ENCODE peak calls at places on chromosomes 11 and 22, in four cellular contexts. H is stimulated activated CD8-positive, alpha-beta memory T cell treated with anti-CD3 and anti-CD28 coated beads, Interleukin-2, amount 100 ng/mL, for 48 hours; B is activated naive CD4-positive, alpha-beta T cell; Q is activated CD8-positive, alpha-beta memory T cell treated with anti-CD3 and anti-CD28 coated beads, Interleukin-2, amount 10 ng/mL, durations not matched to agents 7 days and 5 days. K is an unnamed sample.

GRCh38 chr11:133663135-133663534 is 130.8 kb upstream of the OPCML start:
- DNase-seq in H (no peak), B (no peak), Q (no peak), K (no peak)

GRCh38 chr11:126246636-126247035 is 22.1 kb downstream of the SRPRA start:
- DNase-seq in H (no peak), B (no peak), Q (no peak), K (no peak)

GRCh38 chr11:2774173-2775082 is 74.6 kb upstream of the KCNQ1OT1 start:
- DNase-seq in H (no peak), B (no peak), Q (peak), K (no peak)

GRCh38 chr22:49353185-49353584 is 474.5 kb downstream of the BRD1 start:
- DNase-seq in H (no peak), B (no peak), Q (no peak), K (no peak)

GRCh38 chr11:22244986-22245592 is 52.2 kb downstream of the ANO5 start:
- DNase-seq in H (no peak), B (no peak), Q (peak), K (no peak)

GRCh38 chr11:43376594-43376993 is 17.9 kb downstream of the TTC17 start:
- DNase-seq in H (no peak), B (no peak), Q (no peak), K (no peak)

GRCh38 chr11:2762451-2762850 is 62.7 kb upstream of the KCNQ1OT1 start:
- DNase-seq in H (no peak), B (no peak), Q (peak), K (no peak)

GRCh38 chr11:35635933-35636332 is 17.7 kb downstream of the FJX1 start:
- DNase-seq in H (no peak), B (no peak), Q (no peak), K (no peak)

GRCh38 chr11:66126064-66126463 is 56.0 kb downstream of the PACS1 start:
- DNase-seq in H (no peak), B (no peak), Q (peak), K (peak)

GRCh38 chr22:38075105-38075825 is 8.7 kb downstream of the SLC16A8 start:
- DNase-seq in H (no peak), B (no peak), Q (no peak), K (no peak)

GRCh38 chr22:30373331-30374325 is 13.6 kb downstream of the RNF215 start:
- DNase-seq in H (no peak), B (no peak), Q (no peak), K (no peak)

GRCh38 chr11:106276126-106276525 is 198.7 kb downstream of the AASDHPPT start:
- DNase-seq in H (no peak), B (no peak), Q (no peak), K (no peak)

GRCh38 chr11:69930081-69931059 is 111.2 kb upstream of the FGF3 start:
- DNase-seq in H (no peak), B (no peak), Q (no peak), K (no peak)

GRCh38 chr11:124877631-124878496 is 12.6 kb downstream of the ROBO3 start:
- DNase-seq in H (no peak), B (no peak), Q (no peak), K (no peak)

GRCh38 chr22:42792909-42793847 is 63.9 kb downstream of the ARFGAP3 start:
- DNase-seq in H (no peak), B (no peak), Q (no peak), K (no peak)

GRCh38 chr22:49244466-49245420 is 582.9 kb downstream of the BRD1 start:
- DNase-seq in H (no peak), B (no peak), Q (peak), K (no peak)

GRCh38 chr11:116406042-116406441 is 366.7 kb downstream of the BUD13 start:
- DNase-seq in H (no peak), B (no peak), Q (no peak), K (no peak)

GRCh38 chr11:88170680-88171079 is 4.6 kb downstream of the RAB38 start:
- DNase-seq in H (no peak), B (no peak), Q (no peak), K (no peak)

GRCh38 chr11:61037694-61038093 is 64.6 kb upstream of the CD5 start:
- DNase-seq in H (no peak), B (no peak), Q (no peak), K (no peak)

GRCh38 chr22:28585324-28585723 is 94.3 kb downstream of the TTC28 start:
- DNase-seq in H (no peak), B (no peak), Q (no peak), K (no peak)

GRCh38 chr11:1161410-1162152 is 3.8 kb downstream of the MUC5AC start:
- DNase-seq in H (no peak), B (no peak), Q (no peak), K (no peak)

GRCh38 chr11:48106166-48106565 is 110.4 kb upstream of the OR4B1 start:
- DNase-seq in H (no peak), B (no peak), Q (no peak), K (no peak)

GRCh38 chr22:46881373-46882118 is 119.1 kb downstream of the TBC1D22A start:
- DNase-seq in H (no peak), B (no peak), Q (no peak), K (no peak)

GRCh38 chr11:22049276-22049675 is 143.6 kb upstream of the ANO5 start:
- DNase-seq in H (no peak), B (no peak), Q (no peak), K (no peak)

GRCh38 chr11:99535819-99536218 is 515.1 kb downstream of the CNTN5 start:
- DNase-seq in H (no peak), B (no peak), Q (no peak), K (no peak)

GRCh38 chr22:28424427-28425080 is 255.1 kb downstream of the TTC28 start:
- DNase-seq in H (no peak), B (no peak), Q (no peak), K (no peak)

GRCh38 chr11:89021339-89021738 is 44.4 kb downstream of the GRM5 start:
- DNase-seq in H (no peak), B (no peak), Q (no peak), K (no peak)

GRCh38 chr22:44543362-44543761 is 45.3 kb upstream of the RTL6 start:
- DNase-seq in H (no peak), B (no peak), Q (no peak), K (no peak)

GRCh38 chr11:27701262-27702105 is 1.2 kb upstream of the BDNF start:
- DNase-seq in H (no peak), B (no peak), Q (no peak), K (no peak)

GRCh38 chr22:39527481-39527961 is 5.0 kb downstream of the RPS19BP1 start:
- DNase-seq in H (no peak), B (no peak), Q (no peak), K (no peak)

GRCh38 chr11:130213143-130213978 is 53.8 kb downstream of the ST14 start:
- DNase-seq in H (peak), B (peak), Q (peak), K (peak)

GRCh38 chr11:114076974-114077373 is 17.5 kb downstream of the ZBTB16 start:
- DNase-seq in H (no peak), B (no peak), Q (no peak), K (no peak)

GRCh38 chr11:4105916-4106315 is 11.3 kb downstream of the RRM1 start:
- DNase-seq in H (no peak), B (no peak), Q (no peak), K (no peak)

GRCh38 chr22:27651486-27651885 is 150.1 kb downstream of the MN1 start:
- DNase-seq in H (no peak), B (no peak), Q (no peak), K (no peak)

GRCh38 chr11:106012744-106013143 is 9.3 kb downstream of the MSANTD4 start:
- DNase-seq in H (no peak), B (no peak), Q (no peak), K (no peak)